ENCODE peak calls at places on chromosomes 1 and 21, in four cellular contexts. W, B, J and T are unnamed samples.

GRCh38 chr1:10866314-10867091 is 70.1 kb upstream of the CASZ1 start:
- DNase-seq in B (peak), J (no peak), W (peak), T (no peak)

GRCh38 chr1:32500387-32501209 is 35.7 kb downstream of the ZBTB8B start:
- DNase-seq in W (peak), J (peak), B (peak), T (no peak)

GRCh38 chr21:34092241-34092921 is 19.0 kb downstream of the MRPS6 start:
- DNase-seq in B (no peak), W (no peak), J (peak), T (no peak)

GRCh38 chr1:26094677-26095383 is 16.8 kb upstream of the PDIK1L start:
- DNase-seq in J (no peak), W (peak), B (peak), T (no peak)

GRCh38 chr1:89822109-89822962 is 1.5 kb downstream of the LRRC8D start:
- DNase-seq in B (peak), W (peak), J (no peak), T (no peak)

GRCh38 chr1:69086148-69086547 is 481.6 kb upstream of the LRRC7 start:
- DNase-seq in W (no peak), B (no peak), J (no peak), T (no peak)

GRCh38 chr1:150973258-150973825 is 1.3 kb downstream of the CERS2 start:
- DNase-seq in B (peak), J (no peak), W (peak), T (no peak)

GRCh38 chr21:26810266-26810665 is 34.9 kb downstream of the ADAMTS1 start:
- DNase-seq in J (no peak), W (no peak), B (no peak), T (no peak)

GRCh38 chr21:26732442-26733221 is 112.6 kb downstream of the ADAMTS1 start:
- DNase-seq in B (peak), J (peak), W (peak), T (no peak)

DNA sequence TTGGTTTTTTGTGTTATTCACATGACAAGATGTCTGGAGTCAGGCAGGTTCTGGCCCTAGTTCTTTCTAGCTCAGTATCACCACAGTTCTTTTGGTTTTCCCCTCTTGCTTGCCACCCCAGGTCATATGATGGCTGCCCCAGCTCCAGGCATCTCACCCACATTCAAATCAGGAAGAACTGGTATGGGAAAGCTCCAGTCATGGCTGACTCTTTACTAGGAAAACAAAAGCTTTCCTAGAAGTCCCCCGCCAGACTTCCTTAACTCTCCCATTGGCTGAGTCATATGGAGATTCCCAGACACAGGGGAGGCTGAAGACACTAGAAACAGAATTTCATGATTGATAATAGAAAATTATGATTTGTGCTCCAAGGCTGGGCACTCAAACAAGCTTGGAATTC is 22.1 kb upstream of the EYA3 start:
- DNase-seq in B (no peak), J (peak), W (no peak), T (no peak)
- H3K9ac ChIP-seq in B (no peak), J (no peak), W (no peak), T (no peak)

GRCh38 chr1:37474051-37474696 is at the start of gene ZC3H12A:
- DNase-seq in B (peak), J (peak), W (peak), T (no peak)

GRCh38 chr1:37472994-37473393 is 1.4 kb upstream of the ZC3H12A start:
- DNase-seq in W (no peak), J (no peak), B (no peak), T (no peak)

GRCh38 chr1:37472281-37472680 is 2.1 kb upstream of the ZC3H12A start:
- DNase-seq in W (no peak), J (no peak), B (no peak), T (no peak)

GRCh38 chr1:37473431-37474050 is 839 bp upstream of the ZC3H12A start:
- DNase-seq in B (peak), J (peak), W (no peak), T (no peak)

GRCh38 chr1:37471345-37472231 is 2.8 kb upstream of the ZC3H12A start:
- DNase-seq in W (no peak), J (peak), B (peak), T (no peak)
- TF ChIP-seq POLR2AphosphoS5 in W (no peak), J (peak), B (no peak), T (no peak)

DNA sequence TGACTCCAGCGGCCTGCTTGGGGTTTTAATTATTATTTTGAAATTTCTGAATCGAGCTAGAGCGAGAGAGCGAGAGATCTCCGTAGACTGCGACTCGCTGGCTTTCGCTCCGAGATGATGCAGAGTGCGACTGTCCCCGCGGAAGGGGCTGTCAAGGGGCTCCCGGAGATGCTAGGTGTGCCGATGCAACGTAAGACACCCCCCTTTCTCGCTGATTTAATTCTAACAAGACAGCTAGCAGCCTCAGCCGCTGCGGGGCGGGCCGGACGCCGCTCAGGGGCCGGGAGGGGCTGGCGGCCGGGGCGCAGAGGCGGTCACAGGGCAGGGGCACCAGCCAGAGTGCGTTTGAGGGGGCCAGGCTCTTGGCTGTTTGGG is 339 bp downstream of the LHX4 start:
- DNase-seq in W (no peak), B (no peak), J (no peak), T (no peak)
- H3K4me3 ChIP-seq in W (peak), B (peak), J (peak), T (peak)

GRCh38 chr1:18941221-18942141 is 15.0 kb downstream of the IFFO2 start:
- DNase-seq in J (peak), W (no peak), B (no peak), T (no peak)
- H3K9ac ChIP-seq in J (peak), W (peak), B (no peak), T (no peak)

GRCh38 chr1:1071486-1072298 is 2.4 kb downstream of the RNF223 start:
- DNase-seq in J (no peak), W (no peak), B (no peak), T (no peak)

GRCh38 chr1:1068077-1068373 is 6.1 kb downstream of the RNF223 start:
- DNase-seq in J (no peak), B (peak), W (no peak), T (no peak)

GRCh38 chr1:1068374-1069060 is 5.6 kb downstream of the RNF223 start:
- DNase-seq in B (peak), J (no peak), W (peak), T (no peak)

GRCh38 chr1:1069061-1069710 is 4.9 kb downstream of the RNF223 start:
- DNase-seq in J (peak), W (peak), B (peak), T (no peak)

DNA sequence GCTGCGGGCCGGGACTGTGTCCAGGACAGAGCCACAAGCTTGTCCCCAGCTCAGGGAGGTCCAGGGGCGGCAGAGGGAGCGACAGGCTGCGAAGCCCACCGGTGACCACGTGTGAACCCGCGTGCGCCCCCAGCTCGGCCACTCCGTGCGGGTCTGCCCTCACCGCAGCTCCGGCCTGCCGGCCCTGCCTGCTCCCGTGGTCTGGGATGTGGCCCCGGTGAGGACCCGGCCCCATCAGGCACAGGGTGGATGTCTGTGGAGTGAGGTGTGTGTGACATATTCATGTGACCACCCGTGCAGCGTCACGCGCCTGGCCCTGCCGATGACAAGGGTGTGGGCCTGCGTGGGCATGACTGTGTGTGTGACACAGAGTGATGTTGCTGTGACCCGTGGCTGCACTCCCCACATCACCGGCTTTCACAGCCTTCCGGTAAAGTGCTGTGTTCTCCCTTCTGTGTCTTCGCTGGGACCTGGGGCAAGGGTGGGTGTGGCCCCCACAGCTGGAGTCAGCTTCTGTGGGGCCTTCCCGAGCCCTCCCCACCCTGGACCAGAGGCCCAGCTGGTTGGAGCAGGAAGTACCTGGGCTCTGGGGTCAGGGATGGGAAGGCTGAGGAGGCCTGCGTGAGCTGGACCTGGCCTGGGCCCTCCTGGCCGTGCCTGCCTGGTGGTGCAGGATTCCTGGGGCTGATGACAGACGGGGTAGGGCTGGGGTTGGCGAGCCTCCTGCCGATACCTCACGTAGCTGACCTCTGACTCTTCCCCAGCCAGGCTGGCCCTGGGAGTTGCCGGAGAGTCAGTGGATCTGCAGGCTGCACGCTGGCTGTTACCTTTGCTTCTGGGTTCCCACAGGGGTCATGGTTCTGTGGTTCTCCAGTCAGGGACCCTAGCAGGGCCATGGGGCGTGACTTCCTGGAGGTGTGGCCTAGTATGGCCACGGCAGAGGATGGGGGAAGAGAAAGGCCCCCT is 4.1 kb downstream of the RNF223 start:
- DNase-seq in W (no peak), J (no peak), B (peak), T (no peak)
- TF ChIP-seq POLR2AphosphoS5 in W (no peak), J (no peak), B (no peak), T (no peak)

GRCh38 chr1:179228783-179229213 is 679 bp downstream of the ABL2 start:
- DNase-seq in W (peak), B (peak), J (peak), T (no peak)
- H3K4me3 ChIP-seq in W (peak), B (peak), J (peak), T (peak)